ENCODE peak calls at places on chromosomes 3 and 15, in eight cellular contexts. Q is vagina; G is heart right ventricle; X is body of pancreas; O is right atrium auricular region; A is PC-3; W is CD8-positive, alpha-beta memory T cell; F is tibial nerve. V is an unnamed sample. For H3K9me3, the result is how much of the 10 kb centered on the place peaks cover.

GRCh38 chr3:174397848-174398247 is 461.3 kb upstream of the NAALADL2 start:
- DNase-seq in Q (no peak), G (no peak), X (no peak), O (no peak), A (peak), W (no peak), F (no peak), V (no peak)

GRCh38 chr15:51114437-51115119 is 19.9 kb upstream of the TNFAIP8L3 start:
- DNase-seq in Q (no peak), G (no peak), X (no peak), O (no peak), A (no peak), W (no peak), F (no peak), V (no peak)

GRCh38 chr3:152556731-152557254 is 278.1 kb upstream of the P2RY1 start:
- DNase-seq in Q (no peak), G (peak), X (no peak), O (no peak), A (peak), W (no peak), F (peak), V (no peak)

GRCh38 chr3:66404903-66405700 is 95.7 kb downstream of the LRIG1 start:
- DNase-seq in Q (no peak), G (no peak), X (peak), O (no peak), A (no peak), W (no peak), F (no peak), V (no peak)

GRCh38 chr15:72207576-72208085 is 10.0 kb upstream of the GRAMD2A start:
- DNase-seq in Q (no peak), G (no peak), X (no peak), O (no peak), A (no peak), W (no peak), F (no peak), V (no peak)

GRCh38 chr3:106157411-106157810 is 288.6 kb upstream of the CBLB start:
- DNase-seq in Q (no peak), G (no peak), X (no peak), O (no peak), A (no peak), W (no peak), F (no peak), V (no peak)

GRCh38 chr3:76078101-76078500 is 292.8 kb upstream of the ZNF717 start:
- DNase-seq in Q (no peak), G (no peak), X (no peak), O (no peak), A (no peak), W (no peak), F (no peak), V (no peak)

GRCh38 chr3:189718215-189718614 is 87.0 kb downstream of the TP63 start:
- DNase-seq in Q (no peak), G (no peak), X (no peak), O (no peak), A (no peak), W (no peak), F (no peak), V (no peak)

GRCh38 chr3:99012051-99012450 is 110.6 kb upstream of the DCBLD2 start:
- DNase-seq in Q (no peak), G (no peak), X (no peak), O (no peak), A (no peak), W (no peak), F (no peak), V (peak)

GRCh38 chr3:177626014-177626413 is 428.7 kb upstream of the TBL1XR1 start:
- DNase-seq in Q (no peak), G (no peak), X (no peak), O (no peak), A (no peak), W (no peak), F (no peak), V (no peak)

GRCh38 chr15:62527387-62527786 is 362.3 kb upstream of the C2CD4B start:
- DNase-seq in Q (no peak), G (no peak), X (no peak), O (no peak), A (no peak), W (no peak), F (no peak), V (no peak)

GRCh38 chr3:58651268-58651667 is 15.3 kb downstream of the FAM3D start:
- DNase-seq in Q (no peak), G (no peak), X (no peak), O (no peak), A (no peak), W (no peak), F (no peak), V (no peak)

GRCh38 chr3:10772230-10773161 is 43.5 kb upstream of the SLC6A11 start:
- DNase-seq in Q (peak), G (no peak), X (no peak), O (peak), A (peak), W (no peak), F (no peak), V (no peak)

GRCh38 chr15:58532126-58532525 is 100.3 kb downstream of the LIPC start:
- DNase-seq in Q (no peak), G (no peak), X (no peak), O (no peak), A (no peak), W (no peak), F (no peak), V (no peak)

GRCh38 chr3:186280737-186281136 is 81.3 kb downstream of the DGKG start:
- DNase-seq in Q (no peak), G (no peak), X (no peak), O (no peak), A (no peak), W (no peak), F (no peak), V (no peak)

GRCh38 chr15:53226559-53226958 is 436.4 kb upstream of the ONECUT1 start:
- DNase-seq in Q (no peak), G (no peak), X (no peak), O (no peak), A (no peak), W (no peak), F (no peak), V (no peak)

GRCh38 chr3:25284249-25284648 is 143.8 kb upstream of the RARB start:
- DNase-seq in Q (no peak), G (no peak), X (no peak), O (no peak), A (peak), W (no peak), F (no peak), V (no peak)

GRCh38 chr3:183460059-183461052 is 31.9 kb upstream of the MCF2L2 start:
- DNase-seq in Q (no peak), G (no peak), X (no peak), O (no peak), A (no peak), W (no peak), F (no peak), V (no peak)

GRCh38 chr3:14946749-14947104 is 656 bp upstream of the NR2C2 start:
- DNase-seq in Q (no peak), G (no peak), X (no peak), O (no peak), A (no peak), W (no peak), F (no peak), V (no peak)

GRCh38 chr3:164918915-164919314 is 159.4 kb downstream of the SI start:
- DNase-seq in Q (no peak), G (no peak), X (no peak), O (no peak), A (no peak), W (no peak), F (no peak), V (no peak)

GRCh38 chr3:130850044-130850797 is 43.7 kb upstream of the ATP2C1 start:
- DNase-seq in Q (no peak), G (peak), X (peak), O (no peak), A (peak), W (peak), F (peak), V (peak)

GRCh38 chr3:59535791-59536221 is 486.0 kb upstream of the CFAP20DC start:
- DNase-seq in Q (no peak), G (no peak), X (no peak), O (no peak), A (peak), W (no peak), F (no peak), V (peak)

GRCh38 chr3:188358787-188359493 is 205.0 kb downstream of the LPP start:
- DNase-seq in Q (no peak), G (no peak), X (no peak), O (no peak), A (no peak), W (peak), F (no peak), V (no peak)

GRCh38 chr3:126746395-126747177 is 42.5 kb downstream of the CHCHD6 start:
- DNase-seq in Q (peak), G (peak), X (peak), O (peak), A (peak), W (no peak), F (peak), V (peak)

GRCh38 chr3:160473978-160474377 is 24.4 kb upstream of the TRIM59 start:
- DNase-seq in Q (no peak), G (no peak), X (no peak), O (no peak), A (peak), W (no peak), F (no peak), V (no peak)

GRCh38 chr3:194030372-194030771 is 105.6 kb upstream of the HES1 start:
- DNase-seq in Q (no peak), G (no peak), X (peak), O (no peak), A (peak), W (no peak), F (no peak), V (no peak)

GRCh38 chr15:58232273-58233065 is 94.3 kb downstream of the AQP9 start:
- DNase-seq in Q (no peak), G (no peak), X (no peak), O (no peak), A (peak), W (no peak), F (no peak), V (no peak)

GRCh38 chr3:123151251-123151705 is 50.5 kb upstream of the SEC22A start:
- DNase-seq in Q (peak), G (no peak), X (no peak), O (peak), A (no peak), W (no peak), F (no peak), V (no peak)

GRCh38 chr3:46764206-46764605 is 46.5 kb upstream of the PRSS50 start:
- DNase-seq in Q (no peak), G (no peak), X (no peak), O (no peak), A (no peak), W (no peak), F (no peak), V (no peak)
- H3K9me3 ChIP-seq in Q (under half), G (under half), X (under half), O (under half), A (under half), W (under half), F (under half), V (under half)

DNA sequence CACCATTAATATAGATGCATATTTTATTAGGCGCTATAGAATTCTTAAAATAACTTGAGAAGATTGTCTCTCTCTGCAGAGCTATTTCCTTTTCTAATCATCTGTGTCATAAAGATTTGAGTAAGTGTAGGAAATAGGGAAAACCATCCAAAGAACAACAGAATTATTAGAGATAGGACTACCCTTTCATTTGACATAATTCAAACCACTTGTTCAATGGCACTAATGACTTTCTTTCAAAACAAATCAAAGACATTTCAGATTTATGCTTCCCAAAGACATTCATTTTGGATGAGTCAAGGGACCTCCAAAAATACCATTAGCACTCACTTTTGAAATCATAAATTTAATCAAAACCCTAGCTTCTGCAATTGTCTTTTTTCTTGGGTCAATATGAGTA is 29.5 kb downstream of the PRICKLE2 start:
- DNase-seq in Q (no peak), G (no peak), X (no peak), O (no peak), A (no peak), W (no peak), F (no peak), V (no peak)
- H3K9me3 ChIP-seq in Q (under half), G (under half), X (under half), O (under half), A (under half), W (under half), F (under half), V (under half)

DNA sequence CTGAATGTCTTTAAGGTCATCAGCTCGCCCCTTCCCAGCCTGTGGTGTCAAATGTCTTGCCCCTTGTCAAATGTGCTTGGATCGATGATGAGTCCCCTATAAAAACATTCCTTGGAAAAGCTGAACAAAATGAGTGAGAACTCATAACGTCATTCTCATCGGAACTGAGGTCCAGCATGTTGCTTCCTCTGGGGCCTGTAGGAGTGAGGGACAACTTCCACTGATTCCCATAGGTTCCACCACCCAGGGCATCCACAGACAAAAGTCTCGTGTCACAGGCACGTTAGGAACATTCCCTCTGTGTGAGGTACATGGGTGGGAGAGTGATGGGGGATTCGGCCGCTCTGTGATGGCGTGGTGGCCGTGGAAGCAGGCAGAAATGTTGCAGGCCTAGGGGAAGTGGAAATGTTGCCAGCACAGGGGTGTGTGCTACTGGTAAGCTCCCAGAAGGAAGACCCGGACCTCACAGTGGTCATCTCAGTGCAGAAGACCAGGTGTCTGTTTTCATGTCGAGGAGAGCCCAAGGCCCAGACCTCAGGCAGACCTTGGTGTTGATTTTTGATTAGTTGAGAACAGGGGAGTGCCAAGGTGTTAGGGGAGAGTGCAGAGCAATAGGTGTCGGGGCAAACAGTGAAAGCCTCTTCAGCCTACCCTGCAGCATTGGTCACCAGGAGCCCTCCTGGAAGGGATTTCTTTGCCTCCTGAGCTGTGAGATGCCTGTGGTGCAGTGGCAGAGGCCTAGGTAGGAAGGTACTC is 96.8 kb downstream of the SNRPN start:
- DNase-seq in Q (peak), G (peak), X (no peak), O (peak), A (no peak), W (no peak), F (no peak), V (no peak)
- H3K9me3 ChIP-seq in Q (half or more), G (half or more), X (half or more), O (half or more), A (half or more), W (half or more), F (under half), V (under half)

GRCh38 chr15:26631894-26632293 is 141.0 kb downstream of the GABRB3 start:
- DNase-seq in Q (no peak), G (no peak), X (no peak), O (no peak), A (no peak), W (no peak), F (no peak), V (no peak)

GRCh38 chr15:26634319-26634718 is 138.5 kb downstream of the GABRB3 start:
- DNase-seq in Q (no peak), G (no peak), X (no peak), O (no peak), A (no peak), W (no peak), F (no peak), V (peak)

GRCh38 chr15:26632500-26632899 is 140.4 kb downstream of the GABRB3 start:
- DNase-seq in Q (no peak), G (no peak), X (no peak), O (no peak), A (no peak), W (no peak), F (no peak), V (no peak)

GRCh38 chr15:26630857-26631256 is 142.0 kb downstream of the GABRB3 start:
- DNase-seq in Q (no peak), G (no peak), X (no peak), O (no peak), A (no peak), W (no peak), F (no peak), V (no peak)

DNA sequence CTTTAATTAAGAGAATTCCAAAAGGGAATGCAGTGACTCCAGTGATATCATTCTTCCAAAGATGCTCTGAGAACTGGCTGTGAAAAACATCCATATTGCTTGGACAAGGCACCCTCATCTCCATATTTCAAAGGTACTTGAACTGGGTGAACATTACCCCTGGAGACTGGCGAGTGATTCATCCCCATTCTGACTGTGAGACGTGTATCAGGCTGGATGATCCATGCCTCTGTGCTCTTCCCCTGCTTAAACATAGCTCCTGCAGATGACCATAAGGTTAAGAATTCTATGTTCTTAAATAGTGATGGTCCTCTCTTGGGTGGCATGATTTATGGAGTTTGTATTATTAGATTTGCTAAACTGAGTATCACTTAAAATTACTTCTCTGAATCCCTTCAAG is 137.8 kb downstream of the GABRB3 start:
- DNase-seq in Q (no peak), G (no peak), X (no peak), O (no peak), A (no peak), W (no peak), F (no peak), V (no peak)
- H3K9me3 ChIP-seq in Q (under half), G (under half), X (under half), O (under half), A (under half), W (under half), F (under half), V (under half)